ENCODE peak calls at places on chromosomes 1 and 21, in seven cellular contexts. A is left ventricle myocardium inferior; V is aorta; D is IMR-90; F is adrenal gland; L is CD4-positive, CD25-positive, alpha-beta regulatory T cell; N is stomach. M is an unnamed sample. For H3K36me3 and H3K9me3, the result is how much of the 10 kb centered on the place peaks cover.

GRCh38 chr1:61183471-61184034 is 101.2 kb downstream of the NFIA start:
- DNase-seq in A (peak), V (no peak), D (peak), F (peak), L (no peak), N (peak), M (peak)

GRCh38 chr1:74180490-74180889 is 17.5 kb downstream of the LRRIQ3 start:
- DNase-seq in A (no peak), V (no peak), D (peak), F (no peak), L (no peak), N (no peak), M (no peak)

GRCh38 chr1:32128479-32128878 is 20.6 kb downstream of the KPNA6 start:
- DNase-seq in A (no peak), V (no peak), D (no peak), F (no peak), L (no peak), N (no peak), M (no peak)

GRCh38 chr1:63729227-63729620 is 44.6 kb upstream of the ROR1 start:
- DNase-seq in A (no peak), V (no peak), D (no peak), F (no peak), L (no peak), N (no peak), M (no peak)

GRCh38 chr1:15816674-15817073 is 9.2 kb upstream of the UQCRHL start:
- DNase-seq in A (no peak), V (no peak), D (no peak), F (no peak), L (no peak), N (no peak), M (no peak)

GRCh38 chr1:244068563-244068962 is 17.5 kb downstream of the ZBTB18 start:
- DNase-seq in A (no peak), V (no peak), D (peak), F (no peak), L (no peak), N (no peak), M (no peak)

GRCh38 chr1:22420456-22421053 is 31.1 kb upstream of the ZBTB40 start:
- DNase-seq in A (peak), V (peak), D (peak), F (peak), L (peak), N (peak), M (peak)

GRCh38 chr21:38388219-38388618 is 110.1 kb downstream of the ERG start:
- DNase-seq in A (no peak), V (no peak), D (peak), F (no peak), L (no peak), N (no peak), M (no peak)

GRCh38 chr1:172180886-172181285 is 239.6 kb upstream of the C1orf105 start:
- DNase-seq in A (peak), V (peak), D (peak), F (peak), L (no peak), N (peak), M (peak)

GRCh38 chr1:91151702-91152101 is 129.9 kb upstream of the ZNF644 start:
- DNase-seq in A (no peak), V (no peak), D (no peak), F (no peak), L (no peak), N (no peak), M (no peak)

GRCh38 chr1:225878282-225878681 is 3.9 kb downstream of the TMEM63A start:
- DNase-seq in A (no peak), V (peak), D (no peak), F (no peak), L (no peak), N (no peak), M (no peak)

GRCh38 chr1:150560011-150560438 is 10.8 kb downstream of the ADAMTSL4 start:
- DNase-seq in A (peak), V (peak), D (no peak), F (peak), L (peak), N (peak), M (peak)

GRCh38 chr1:183002267-183002666 is 21.0 kb upstream of the LAMC1 start:
- DNase-seq in A (no peak), V (no peak), D (no peak), F (no peak), L (no peak), N (no peak), M (no peak)

GRCh38 chr1:46158312-46159281 is 16.3 kb upstream of the TSPAN1 start:
- DNase-seq in A (no peak), V (no peak), D (no peak), F (no peak), L (no peak), N (no peak), M (no peak)

GRCh38 chr21:23401278-23401677 is 2206.0 kb downstream of the MRPL39 start:
- DNase-seq in A (no peak), V (no peak), D (no peak), F (no peak), L (no peak), N (no peak), M (no peak)

GRCh38 chr1:11985851-11986250 is 5.6 kb downstream of the MFN2 start:
- DNase-seq in A (no peak), V (no peak), D (peak), F (no peak), L (no peak), N (no peak), M (no peak)
- H3K36me3 ChIP-seq in A (half or more), V (under half), D (under half), F (under half), L (half or more), N (half or more), M (under half)

GRCh38 chr21:44599264-44600029 is 950 bp upstream of the KRTAP10-7 start:
- DNase-seq in A (no peak), V (no peak), D (no peak), F (no peak), L (no peak), N (no peak), M (no peak)
- H3K4me3 ChIP-seq in A (no peak), V (no peak), D (no peak), F (no peak), L (no peak), N (no peak), M (no peak)

GRCh38 chr1:152757747-152758146 is at the start of gene KPRP:
- DNase-seq in A (no peak), V (no peak), D (no peak), F (no peak), L (no peak), N (no peak), M (no peak)
- H3K9me3 ChIP-seq in A (under half), V (under half), D (under half), F (under half), L (under half), N (under half), M (under half)

DNA sequence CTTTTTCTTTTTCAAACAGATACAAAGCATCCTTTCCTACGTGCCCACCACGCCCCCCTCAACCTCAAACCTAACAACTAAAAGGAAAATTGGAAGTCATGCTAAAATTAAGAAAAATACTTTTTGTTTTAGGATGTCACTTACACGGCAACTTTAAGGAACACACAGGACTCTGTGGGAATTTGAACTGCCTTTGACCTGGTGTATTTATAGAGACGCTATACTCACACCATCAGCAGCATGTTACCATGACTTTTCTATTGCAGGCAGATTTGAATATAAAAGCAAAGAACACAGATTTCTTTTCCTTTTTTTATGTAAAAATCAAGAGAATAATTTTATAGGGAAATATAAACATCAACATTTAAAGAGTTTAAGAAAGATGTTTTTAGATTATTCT is 198.2 kb downstream of the SIPA1L2 start:
- DNase-seq in A (no peak), V (no peak), D (no peak), F (no peak), L (no peak), N (no peak), M (no peak)
- H3K36me3 ChIP-seq in A (under half), V (under half), D (under half), F (under half), L (under half), N (under half), M (under half)

GRCh38 chr1:186648606-186649005 is 31.6 kb downstream of the PTGS2 start:
- DNase-seq in A (no peak), V (no peak), D (no peak), F (no peak), L (no peak), N (no peak), M (no peak)

GRCh38 chr1:186643600-186643999 is 36.6 kb downstream of the PTGS2 start:
- DNase-seq in A (no peak), V (no peak), D (peak), F (no peak), L (no peak), N (no peak), M (no peak)
- H3K4me3 ChIP-seq in A (no peak), V (no peak), D (no peak), F (no peak), L (no peak), N (no peak), M (no peak)

DNA sequence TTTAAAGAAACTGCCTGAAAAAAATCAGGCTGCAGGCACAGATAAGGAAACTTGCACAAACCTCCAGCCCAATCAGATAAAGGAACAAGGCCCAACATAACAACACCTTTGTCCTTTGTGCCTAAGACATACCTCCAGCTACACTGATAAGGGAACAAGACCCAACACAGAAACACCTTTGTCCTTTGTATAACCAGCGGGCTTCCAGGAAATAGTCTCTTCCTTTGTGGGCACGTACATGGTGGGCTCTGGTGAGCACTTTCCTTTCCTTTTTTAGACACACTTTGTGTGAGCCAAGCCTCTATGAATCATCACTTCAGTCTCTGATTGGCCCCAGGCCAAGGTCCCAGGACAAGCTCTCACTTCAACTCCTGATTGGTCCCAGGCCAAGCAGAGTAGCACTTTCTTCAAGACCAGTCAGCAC is 23.6 kb downstream of the ZNF670 start:
- DNase-seq in A (no peak), V (no peak), D (peak), F (peak), L (no peak), N (peak), M (no peak)
- H3K9me3 ChIP-seq in A (half or more), V (under half), D (under half), F (under half), L (half or more), N (half or more), M (half or more)

DNA sequence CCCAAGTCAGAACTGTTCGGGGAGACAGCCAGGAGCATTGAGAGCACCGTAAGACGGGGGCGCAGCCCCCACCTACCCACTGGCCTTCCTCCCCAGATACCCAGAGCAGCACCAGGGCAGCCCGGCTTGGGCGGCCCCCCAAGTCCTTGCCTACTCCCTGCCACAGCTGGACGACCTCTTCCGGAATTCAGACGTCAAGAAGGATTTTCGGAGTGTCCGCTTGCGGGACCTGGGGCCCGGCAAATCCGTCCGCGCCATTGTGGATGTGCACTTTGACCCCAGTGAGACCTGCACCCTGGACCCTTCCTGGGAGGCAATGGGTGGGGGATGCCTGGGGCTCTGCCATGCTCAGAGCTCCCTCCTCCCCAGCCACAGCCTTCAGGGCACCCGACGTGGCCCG is 26.7 kb downstream of the RNF223 start:
- DNase-seq in A (no peak), V (no peak), D (no peak), F (no peak), L (no peak), N (no peak), M (no peak)
- H3K36me3 ChIP-seq in A (half or more), V (under half), D (half or more), F (under half), L (under half), N (half or more), M (half or more)

GRCh38 chr1:207964195-207964966 is 53.5 kb upstream of the CD34 start:
- DNase-seq in A (no peak), V (no peak), D (no peak), F (peak), L (no peak), N (no peak), M (no peak)
- H3K4me3 ChIP-seq in A (peak), V (no peak), D (no peak), F (no peak), L (no peak), N (peak), M (peak)

DNA sequence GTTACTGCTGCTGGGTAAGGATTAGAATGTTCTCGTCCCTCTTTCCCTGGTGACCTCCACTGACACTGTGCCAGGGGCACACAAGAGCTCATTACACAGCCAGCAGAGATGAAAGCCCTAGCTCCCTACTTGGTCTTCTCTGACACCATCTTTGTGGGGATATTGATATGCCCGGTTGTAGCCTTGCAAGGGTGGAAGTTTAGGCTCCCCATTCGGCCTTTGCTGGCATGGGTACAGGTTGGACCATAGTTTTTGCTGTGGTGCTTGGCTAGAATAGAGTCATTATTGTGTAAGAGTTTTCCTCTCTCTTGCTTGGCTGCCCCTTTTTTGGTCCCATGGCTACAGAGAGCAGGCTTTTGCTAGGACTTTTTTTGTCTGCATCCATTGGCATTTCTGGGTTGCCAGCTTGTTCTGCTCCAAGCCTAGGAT is 12.3 kb downstream of the RAB4A start:
- DNase-seq in A (no peak), V (no peak), D (no peak), F (no peak), L (no peak), N (no peak), M (no peak)
- H3K9me3 ChIP-seq in A (under half), V (under half), D (under half), F (under half), L (under half), N (under half), M (under half)

M was measured in left lung.